ENCODE peak calls at places on chromosomes 7 and 10, in five cellular contexts. One of them, this sample, is unnamed. For H3K9me3, the result is how much of the 10 kb centered on the place peaks cover.

GRCh38 chr7:41879424-41879823 is 176.5 kb upstream of the INHBA start:
- DNase-seq in neural progenitor cell: no peak
- DNase-seq in MM.1S: no peak
- DNase-seq in mammary epithelial cell: no peak
- DNase-seq in SK-N-SH: no peak
- DNase-seq in this sample: no peak

GRCh38 chr10:15113766-15114165 is 16.6 kb downstream of the RPP38 start:
- DNase-seq in neural progenitor cell: no peak
- DNase-seq in mammary epithelial cell: no peak
- DNase-seq in SK-N-SH: no peak
- DNase-seq in MM.1S: no peak
- DNase-seq in this sample: no peak

GRCh38 chr7:92158660-92159575 is 20.0 kb downstream of the LRRD1 start:
- DNase-seq in neural progenitor cell: no peak
- DNase-seq in mammary epithelial cell: peak
- DNase-seq in MM.1S: peak
- DNase-seq in SK-N-SH: no peak
- DNase-seq in this sample: peak

GRCh38 chr10:73922007-73922863 is 11.3 kb downstream of the PLAU start:
- DNase-seq in MM.1S: peak
- DNase-seq in SK-N-SH: no peak
- DNase-seq in mammary epithelial cell: no peak
- DNase-seq in neural progenitor cell: no peak
- DNase-seq in this sample: no peak

GRCh38 chr10:46033602-46034011 is 3.2 kb upstream of the NCOA4 start:
- DNase-seq in neural progenitor cell: no peak
- DNase-seq in SK-N-SH: no peak
- DNase-seq in mammary epithelial cell: peak
- DNase-seq in MM.1S: no peak
- DNase-seq in this sample: peak

GRCh38 chr7:124071843-124072242 is 39.0 kb upstream of the TMEM229A start:
- DNase-seq in MM.1S: no peak
- DNase-seq in SK-N-SH: no peak
- DNase-seq in mammary epithelial cell: no peak
- DNase-seq in neural progenitor cell: no peak
- DNase-seq in this sample: no peak

GRCh38 chr10:69092959-69093850 is 5.3 kb downstream of the SRGN start:
- DNase-seq in mammary epithelial cell: peak
- DNase-seq in MM.1S: peak
- DNase-seq in SK-N-SH: peak
- DNase-seq in neural progenitor cell: peak
- DNase-seq in this sample: peak

GRCh38 chr7:120876922-120877321 is 19.0 kb upstream of the TSPAN12 start:
- DNase-seq in mammary epithelial cell: no peak
- DNase-seq in MM.1S: no peak
- DNase-seq in neural progenitor cell: no peak
- DNase-seq in SK-N-SH: no peak
- DNase-seq in this sample: no peak

GRCh38 chr10:89428873-89429272 is 14.5 kb downstream of the IFIT5 start:
- DNase-seq in mammary epithelial cell: no peak
- DNase-seq in SK-N-SH: no peak
- DNase-seq in neural progenitor cell: no peak
- DNase-seq in MM.1S: no peak
- DNase-seq in this sample: no peak

GRCh38 chr10:85105614-85106013 is 777.2 kb downstream of the CCSER2 start:
- DNase-seq in SK-N-SH: peak
- DNase-seq in neural progenitor cell: peak
- DNase-seq in MM.1S: no peak
- DNase-seq in mammary epithelial cell: no peak
- DNase-seq in this sample: no peak

GRCh38 chr10:19749185-19749729 is 67.0 kb upstream of the PLXDC2 start:
- DNase-seq in SK-N-SH: no peak
- DNase-seq in MM.1S: no peak
- DNase-seq in mammary epithelial cell: peak
- DNase-seq in neural progenitor cell: no peak
- DNase-seq in this sample: no peak

GRCh38 chr10:73413108-73413527 is 740 bp downstream of the ANXA7 start:
- DNase-seq in neural progenitor cell: peak
- DNase-seq in MM.1S: peak
- DNase-seq in SK-N-SH: peak
- DNase-seq in mammary epithelial cell: no peak
- DNase-seq in this sample: no peak

GRCh38 chr7:27863866-27864265 is 123.9 kb downstream of the TAX1BP1 start:
- DNase-seq in SK-N-SH: no peak
- DNase-seq in mammary epithelial cell: no peak
- DNase-seq in neural progenitor cell: peak
- DNase-seq in MM.1S: no peak
- DNase-seq in this sample: peak

DNA sequence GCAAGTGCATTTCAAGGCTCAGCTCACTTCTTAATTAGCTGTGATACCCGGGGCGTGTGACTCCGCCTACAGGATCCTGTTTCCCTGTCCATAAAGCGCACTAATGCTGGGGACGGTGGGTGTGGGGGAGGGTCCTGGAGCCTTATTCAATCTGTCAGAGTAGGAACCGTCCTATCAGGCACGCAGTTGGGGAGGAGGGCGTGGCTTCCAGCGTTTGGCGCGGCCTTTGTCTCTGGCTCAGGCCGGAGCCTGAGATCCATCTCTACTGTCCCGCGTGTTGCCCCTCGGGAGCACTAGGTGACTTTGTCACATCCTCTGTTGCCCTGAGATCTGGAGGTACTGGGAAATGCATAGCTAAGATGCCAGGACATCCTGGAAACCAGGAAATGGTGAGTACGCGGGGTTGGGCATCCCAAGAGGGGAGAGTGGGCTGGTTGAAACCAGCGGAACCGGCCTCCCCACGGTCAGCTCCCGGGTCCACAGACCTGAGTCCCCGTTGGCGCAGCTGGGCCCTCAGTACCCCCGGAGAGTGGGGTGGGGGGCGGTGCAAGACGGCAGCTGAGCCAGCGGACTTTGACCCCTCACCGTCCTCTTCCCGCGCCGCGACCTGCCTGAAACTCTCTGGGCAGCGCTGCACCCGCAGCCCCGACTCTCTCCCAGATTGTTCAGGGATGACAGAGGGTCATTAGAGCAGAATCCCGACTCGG is 104.4 kb upstream of the ZNF92 start:
- DNase-seq in SK-N-SH: peak
- DNase-seq in mammary epithelial cell: peak
- DNase-seq in neural progenitor cell: peak
- DNase-seq in MM.1S: peak
- DNase-seq in this sample: peak
- H3K4me3 ChIP-seq in SK-N-SH: peak
- H3K4me3 ChIP-seq in mammary epithelial cell: peak
- H3K4me3 ChIP-seq in neural progenitor cell: peak
- H3K4me3 ChIP-seq in MM.1S: peak
- H3K4me3 ChIP-seq in this sample: no peak

GRCh38 chr7:157929671-157930070 is 592.9 kb downstream of the DNAJB6 start:
- DNase-seq in mammary epithelial cell: no peak
- DNase-seq in SK-N-SH: no peak
- DNase-seq in MM.1S: no peak
- DNase-seq in neural progenitor cell: no peak
- DNase-seq in this sample: no peak

GRCh38 chr7:157930441-157930840 is 593.6 kb downstream of the DNAJB6 start:
- DNase-seq in neural progenitor cell: no peak
- DNase-seq in mammary epithelial cell: no peak
- DNase-seq in SK-N-SH: no peak
- DNase-seq in MM.1S: no peak
- DNase-seq in this sample: no peak

GRCh38 chr7:157928808-157929425 is 592.1 kb downstream of the DNAJB6 start:
- DNase-seq in mammary epithelial cell: no peak
- DNase-seq in neural progenitor cell: no peak
- DNase-seq in SK-N-SH: no peak
- DNase-seq in MM.1S: no peak
- DNase-seq in this sample: no peak

GRCh38 chr7:157930926-157931466 is 594.2 kb downstream of the DNAJB6 start:
- DNase-seq in SK-N-SH: no peak
- DNase-seq in neural progenitor cell: no peak
- DNase-seq in MM.1S: no peak
- DNase-seq in mammary epithelial cell: no peak
- DNase-seq in this sample: no peak

DNA sequence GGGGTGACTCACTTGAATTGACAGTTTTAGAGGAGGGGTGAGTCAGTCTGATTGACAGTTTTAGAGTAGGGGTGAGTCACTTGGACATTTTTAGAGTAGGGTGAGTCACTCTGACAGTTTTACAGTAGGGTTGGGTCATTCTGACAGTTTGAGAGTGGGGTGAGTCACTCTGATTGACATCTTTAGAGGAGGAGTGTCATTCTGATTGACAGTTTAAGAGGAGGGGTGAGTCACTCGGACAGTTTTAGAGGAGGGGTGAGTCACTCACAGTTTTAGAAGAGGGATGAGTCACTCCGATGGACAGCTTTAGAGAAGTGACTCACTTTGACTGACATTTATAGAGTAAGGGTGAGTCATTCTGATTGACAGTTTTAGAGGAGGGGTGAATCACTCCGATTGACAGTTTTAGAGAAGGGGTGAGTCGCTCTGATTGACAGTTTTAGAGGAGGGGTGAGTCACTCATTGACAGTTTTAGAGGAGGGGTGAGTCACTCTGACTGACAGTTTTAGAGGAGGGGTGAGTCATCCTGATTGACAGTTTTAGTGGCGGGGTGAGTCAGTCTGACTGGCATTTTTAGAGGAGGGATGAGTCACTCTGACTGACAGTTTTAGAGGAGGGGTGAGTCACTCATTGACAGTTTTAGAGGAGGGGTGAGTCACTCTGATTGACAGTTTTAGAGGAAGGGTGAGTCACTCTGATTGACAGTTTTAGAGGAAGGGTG is 595.9 kb downstream of the DNAJB6 start:
- DNase-seq in MM.1S: no peak
- DNase-seq in neural progenitor cell: no peak
- DNase-seq in mammary epithelial cell: no peak
- DNase-seq in SK-N-SH: no peak
- DNase-seq in this sample: no peak
- H3K9me3 ChIP-seq in MM.1S: under half
- H3K9me3 ChIP-seq in neural progenitor cell: under half
- H3K9me3 ChIP-seq in mammary epithelial cell: half or more
- H3K9me3 ChIP-seq in SK-N-SH: under half
- H3K9me3 ChIP-seq in this sample: under half

GRCh38 chr7:139692723-139693122 is 85.1 kb downstream of the HIPK2 start:
- DNase-seq in SK-N-SH: no peak
- DNase-seq in MM.1S: no peak
- DNase-seq in neural progenitor cell: peak
- DNase-seq in mammary epithelial cell: no peak
- DNase-seq in this sample: no peak

GRCh38 chr7:139691253-139691781 is 86.5 kb downstream of the HIPK2 start:
- DNase-seq in mammary epithelial cell: no peak
- DNase-seq in MM.1S: no peak
- DNase-seq in SK-N-SH: peak
- DNase-seq in neural progenitor cell: no peak
- DNase-seq in this sample: no peak

GRCh38 chr7:139687206-139687954 is 90.4 kb downstream of the HIPK2 start:
- DNase-seq in SK-N-SH: no peak
- DNase-seq in mammary epithelial cell: peak
- DNase-seq in neural progenitor cell: no peak
- DNase-seq in MM.1S: no peak
- DNase-seq in this sample: no peak

GRCh38 chr7:139683137-139683871 is 94.5 kb downstream of the HIPK2 start:
- DNase-seq in MM.1S: no peak
- DNase-seq in mammary epithelial cell: peak
- DNase-seq in SK-N-SH: no peak
- DNase-seq in neural progenitor cell: no peak
- DNase-seq in this sample: no peak

GRCh38 chr7:139687980-139688632 is 89.7 kb downstream of the HIPK2 start:
- DNase-seq in neural progenitor cell: no peak
- DNase-seq in mammary epithelial cell: peak
- DNase-seq in MM.1S: no peak
- DNase-seq in SK-N-SH: no peak
- DNase-seq in this sample: peak
- H3K9ac ChIP-seq in neural progenitor cell: no peak
- H3K9ac ChIP-seq in mammary epithelial cell: no peak
- H3K9ac ChIP-seq in MM.1S: no peak
- H3K9ac ChIP-seq in SK-N-SH: no peak
- H3K9ac ChIP-seq in this sample: no peak

GRCh38 chr7:7821517-7821916 is 103.1 kb upstream of the RPA3 start:
- DNase-seq in SK-N-SH: no peak
- DNase-seq in MM.1S: no peak
- DNase-seq in mammary epithelial cell: no peak
- DNase-seq in neural progenitor cell: peak
- DNase-seq in this sample: no peak

GRCh38 chr7:7819442-7820247 is 101.2 kb upstream of the RPA3 start:
- DNase-seq in MM.1S: no peak
- DNase-seq in SK-N-SH: no peak
- DNase-seq in neural progenitor cell: no peak
- DNase-seq in mammary epithelial cell: peak
- DNase-seq in this sample: no peak

GRCh38 chr7:7820939-7821338 is 102.5 kb upstream of the RPA3 start:
- DNase-seq in mammary epithelial cell: no peak
- DNase-seq in neural progenitor cell: peak
- DNase-seq in MM.1S: peak
- DNase-seq in SK-N-SH: no peak
- DNase-seq in this sample: no peak

GRCh38 chr7:7817748-7818147 is 99.3 kb upstream of the RPA3 start:
- DNase-seq in neural progenitor cell: no peak
- DNase-seq in MM.1S: peak
- DNase-seq in SK-N-SH: no peak
- DNase-seq in mammary epithelial cell: no peak
- DNase-seq in this sample: no peak

GRCh38 chr7:7820409-7820808 is 102.0 kb upstream of the RPA3 start:
- DNase-seq in SK-N-SH: no peak
- DNase-seq in neural progenitor cell: peak
- DNase-seq in MM.1S: peak
- DNase-seq in mammary epithelial cell: no peak
- DNase-seq in this sample: no peak
- H3K4me3 ChIP-seq in SK-N-SH: no peak
- H3K4me3 ChIP-seq in neural progenitor cell: no peak
- H3K4me3 ChIP-seq in MM.1S: no peak
- H3K4me3 ChIP-seq in mammary epithelial cell: no peak
- H3K4me3 ChIP-seq in this sample: no peak

DNA sequence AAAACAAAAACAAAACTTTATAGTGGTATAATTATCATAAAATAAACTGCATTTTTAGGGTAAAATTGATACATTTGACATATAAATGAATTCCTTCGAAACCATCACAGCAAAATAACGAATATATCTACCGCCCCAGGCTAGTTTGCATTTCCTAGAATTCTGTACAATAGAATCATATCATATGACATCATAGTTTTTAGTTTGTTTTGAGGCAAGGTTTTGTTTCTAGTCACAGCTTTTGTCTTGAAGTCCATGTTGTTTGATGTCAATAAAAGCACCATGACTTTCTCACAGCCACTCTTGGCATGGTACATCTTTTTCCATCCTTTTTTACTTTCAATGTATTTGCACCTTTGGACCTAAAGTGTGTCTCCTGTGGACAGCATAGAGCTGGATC is 102.9 kb downstream of the FOXL3 start:
- DNase-seq in mammary epithelial cell: no peak
- DNase-seq in MM.1S: no peak
- DNase-seq in SK-N-SH: no peak
- DNase-seq in neural progenitor cell: no peak
- DNase-seq in this sample: no peak
- H3K9me3 ChIP-seq in mammary epithelial cell: under half
- H3K9me3 ChIP-seq in MM.1S: under half
- H3K9me3 ChIP-seq in SK-N-SH: under half
- H3K9me3 ChIP-seq in neural progenitor cell: under half
- H3K9me3 ChIP-seq in this sample: under half

This sample was measured in adipocyte.